ENCODE peak calls at places on chromosomes 4 and X, in nine cellular contexts. One of them, this sample, is unnamed.
A peak's percentile ranks its signal among the peaks of the same experiment; 100 is the strongest.

GRCh38 chr4:170348945-170349344 is 259.2 kb upstream of the AADAT start:
- DNase-seq in small intestine: no peak
- DNase-seq in T follicular helper cell: no peak
- DNase-seq in HEK293T: no peak
- DNase-seq in adrenal gland: no peak
- DNase-seq in stimulated activated CD8-positive, alpha-beta memory T cell treated with anti-CD3 and anti-CD28 coated beads, Interleukin-7, amount 100 ng/mL, for 1 hour: no peak
- DNase-seq in NCI-H1417 treated with DMSO at 0.1 percent for 48 hours: no peak
- DNase-seq in HFFc6: no peak
- DNase-seq in natural killer cell: no peak
- DNase-seq in this sample: no peak

GRCh38 chr4:83240379-83240875 is 44.2 kb downstream of the COQ2 start:
- DNase-seq in stimulated activated CD8-positive, alpha-beta memory T cell treated with anti-CD3 and anti-CD28 coated beads, Interleukin-7, amount 100 ng/mL, for 1 hour: no peak
- DNase-seq in natural killer cell: no peak
- DNase-seq in HFFc6: no peak
- DNase-seq in HEK293T: no peak
- DNase-seq in small intestine: no peak
- DNase-seq in T follicular helper cell: no peak
- DNase-seq in adrenal gland: no peak
- DNase-seq in NCI-H1417 treated with DMSO at 0.1 percent for 48 hours: no peak
- DNase-seq in this sample: peak; percentile 33

GRCh38 chr4:48226199-48226598 is 43.4 kb downstream of the TEC start:
- DNase-seq in small intestine: no peak
- DNase-seq in stimulated activated CD8-positive, alpha-beta memory T cell treated with anti-CD3 and anti-CD28 coated beads, Interleukin-7, amount 100 ng/mL, for 1 hour: no peak
- DNase-seq in HEK293T: no peak
- DNase-seq in natural killer cell: no peak
- DNase-seq in adrenal gland: no peak
- DNase-seq in HFFc6: no peak
- DNase-seq in NCI-H1417 treated with DMSO at 0.1 percent for 48 hours: no peak
- DNase-seq in T follicular helper cell: no peak
- DNase-seq in this sample: no peak

GRCh38 chrX:11953615-11954014 is 184.7 kb upstream of the FRMPD4 start:
- DNase-seq in HFFc6: peak; percentile 77
- DNase-seq in small intestine: no peak
- DNase-seq in NCI-H1417 treated with DMSO at 0.1 percent for 48 hours: no peak
- DNase-seq in T follicular helper cell: no peak
- DNase-seq in stimulated activated CD8-positive, alpha-beta memory T cell treated with anti-CD3 and anti-CD28 coated beads, Interleukin-7, amount 100 ng/mL, for 1 hour: no peak
- DNase-seq in natural killer cell: no peak
- DNase-seq in adrenal gland: no peak
- DNase-seq in HEK293T: no peak
- DNase-seq in this sample: no peak

GRCh38 chr4:26584725-26585124 is 841 bp downstream of the TBC1D19 start:
- DNase-seq in HFFc6: no peak
- DNase-seq in adrenal gland: no peak
- DNase-seq in natural killer cell: no peak
- DNase-seq in small intestine: no peak
- DNase-seq in T follicular helper cell: no peak
- DNase-seq in HEK293T: no peak
- DNase-seq in stimulated activated CD8-positive, alpha-beta memory T cell treated with anti-CD3 and anti-CD28 coated beads, Interleukin-7, amount 100 ng/mL, for 1 hour: no peak
- DNase-seq in NCI-H1417 treated with DMSO at 0.1 percent for 48 hours: no peak
- DNase-seq in this sample: no peak

GRCh38 chrX:33357606-33358005 is 146.3 kb upstream of the DMD start:
- DNase-seq in HFFc6: no peak
- DNase-seq in HEK293T: no peak
- DNase-seq in T follicular helper cell: no peak
- DNase-seq in stimulated activated CD8-positive, alpha-beta memory T cell treated with anti-CD3 and anti-CD28 coated beads, Interleukin-7, amount 100 ng/mL, for 1 hour: no peak
- DNase-seq in adrenal gland: no peak
- DNase-seq in small intestine: no peak
- DNase-seq in NCI-H1417 treated with DMSO at 0.1 percent for 48 hours: no peak
- DNase-seq in natural killer cell: no peak
- DNase-seq in this sample: no peak

GRCh38 chr4:181582595-181582994 is 660.6 kb upstream of the TENM3 start:
- DNase-seq in natural killer cell: no peak
- DNase-seq in NCI-H1417 treated with DMSO at 0.1 percent for 48 hours: no peak
- DNase-seq in small intestine: peak; percentile 5
- DNase-seq in adrenal gland: no peak
- DNase-seq in stimulated activated CD8-positive, alpha-beta memory T cell treated with anti-CD3 and anti-CD28 coated beads, Interleukin-7, amount 100 ng/mL, for 1 hour: no peak
- DNase-seq in T follicular helper cell: no peak
- DNase-seq in HFFc6: no peak
- DNase-seq in HEK293T: no peak
- DNase-seq in this sample: no peak

GRCh38 chrX:49627030-49627777 is 28.4 kb downstream of the GAGE1 start:
- DNase-seq in adrenal gland: peak; percentile 47
- DNase-seq in natural killer cell: no peak
- DNase-seq in NCI-H1417 treated with DMSO at 0.1 percent for 48 hours: no peak
- DNase-seq in HFFc6: no peak
- DNase-seq in small intestine: no peak
- DNase-seq in HEK293T: peak; percentile 77
- DNase-seq in stimulated activated CD8-positive, alpha-beta memory T cell treated with anti-CD3 and anti-CD28 coated beads, Interleukin-7, amount 100 ng/mL, for 1 hour: no peak
- DNase-seq in T follicular helper cell: no peak
- DNase-seq in this sample: no peak

GRCh38 chrX:34716322-34716721 is 59.2 kb upstream of the TMEM47 start:
- DNase-seq in HFFc6: no peak
- DNase-seq in natural killer cell: no peak
- DNase-seq in adrenal gland: no peak
- DNase-seq in T follicular helper cell: no peak
- DNase-seq in HEK293T: no peak
- DNase-seq in small intestine: no peak
- DNase-seq in NCI-H1417 treated with DMSO at 0.1 percent for 48 hours: no peak
- DNase-seq in stimulated activated CD8-positive, alpha-beta memory T cell treated with anti-CD3 and anti-CD28 coated beads, Interleukin-7, amount 100 ng/mL, for 1 hour: no peak
- DNase-seq in this sample: no peak

GRCh38 chr4:133156096-133156495 is 7.0 kb downstream of the PCDH10 start:
- DNase-seq in adrenal gland: no peak
- DNase-seq in T follicular helper cell: no peak
- DNase-seq in NCI-H1417 treated with DMSO at 0.1 percent for 48 hours: no peak
- DNase-seq in small intestine: no peak
- DNase-seq in HEK293T: no peak
- DNase-seq in stimulated activated CD8-positive, alpha-beta memory T cell treated with anti-CD3 and anti-CD28 coated beads, Interleukin-7, amount 100 ng/mL, for 1 hour: no peak
- DNase-seq in HFFc6: no peak
- DNase-seq in natural killer cell: no peak
- DNase-seq in this sample: no peak

GRCh38 chrX:15143825-15144121 is 126.1 kb downstream of the ASB9 start:
- DNase-seq in natural killer cell: no peak
- DNase-seq in NCI-H1417 treated with DMSO at 0.1 percent for 48 hours: no peak
- DNase-seq in small intestine: no peak
- DNase-seq in HFFc6: no peak
- DNase-seq in HEK293T: no peak
- DNase-seq in T follicular helper cell: no peak
- DNase-seq in stimulated activated CD8-positive, alpha-beta memory T cell treated with anti-CD3 and anti-CD28 coated beads, Interleukin-7, amount 100 ng/mL, for 1 hour: no peak
- DNase-seq in adrenal gland: no peak
- DNase-seq in this sample: no peak

GRCh38 chrX:54633641-54634040 is 103.6 kb downstream of the GNL3L start:
- DNase-seq in T follicular helper cell: no peak
- DNase-seq in stimulated activated CD8-positive, alpha-beta memory T cell treated with anti-CD3 and anti-CD28 coated beads, Interleukin-7, amount 100 ng/mL, for 1 hour: no peak
- DNase-seq in HFFc6: no peak
- DNase-seq in small intestine: no peak
- DNase-seq in HEK293T: no peak
- DNase-seq in adrenal gland: no peak
- DNase-seq in NCI-H1417 treated with DMSO at 0.1 percent for 48 hours: no peak
- DNase-seq in natural killer cell: no peak
- DNase-seq in this sample: no peak

GRCh38 chr4:176436500-176436973 is 116.8 kb downstream of the SPCS3 start:
- DNase-seq in adrenal gland: no peak
- DNase-seq in T follicular helper cell: no peak
- DNase-seq in natural killer cell: no peak
- DNase-seq in stimulated activated CD8-positive, alpha-beta memory T cell treated with anti-CD3 and anti-CD28 coated beads, Interleukin-7, amount 100 ng/mL, for 1 hour: no peak
- DNase-seq in HEK293T: no peak
- DNase-seq in small intestine: no peak
- DNase-seq in NCI-H1417 treated with DMSO at 0.1 percent for 48 hours: no peak
- DNase-seq in HFFc6: peak; percentile 81
- DNase-seq in this sample: no peak